ENCODE peak calls at places on chromosomes 12 and 14, in six cellular contexts. V is fibroblast of pulmonary artery, G is cardiac fibroblast, P is foreskin fibroblast, N is endodermal cell, W is Peyer's patch. T is an unnamed sample.
A peak's percentile ranks its signal among the peaks of the same experiment; 100 is the strongest.

GRCh38 chr12:124828264-124829007 is 35.2 kb downstream of the SCARB1 start:
- DNase-seq in P (peak; percentile 77), G (peak; percentile 58), N (peak; percentile 73), V (no peak), W (no peak), T (no peak)

GRCh38 chr14:23483216-23483854 is 13.8 kb downstream of the NGDN start:
- DNase-seq in W (no peak), G (peak; percentile 23), N (peak; percentile 90), V (peak; percentile 14), P (peak; percentile 39), T (no peak)

GRCh38 chr14:23569443-23570151 is 2.0 kb upstream of the AP1G2 start:
- DNase-seq in P (no peak), N (peak; percentile 84), W (no peak), G (no peak), V (no peak), T (peak; percentile 63)

GRCh38 chr12:4388032-4388431 is 8.5 kb upstream of the FGF23 start:
- DNase-seq in W (no peak), V (no peak), P (no peak), G (no peak), N (no peak), T (no peak)

GRCh38 chr12:65725376-65725775 is 98.9 kb upstream of the HMGA2 start:
- DNase-seq in G (no peak), V (no peak), W (no peak), N (no peak), P (peak; percentile 69), T (no peak)

GRCh38 chr12:52783563-52784316 is 6.6 kb upstream of the KRT76 start:
- DNase-seq in G (no peak), W (no peak), N (no peak), V (no peak), P (no peak), T (no peak)

GRCh38 chr14:102729268-102729667 is 48.0 kb upstream of the TRAF3 start:
- DNase-seq in P (no peak), N (peak; percentile 8), W (peak; percentile 14), G (no peak), V (no peak), T (no peak)

GRCh38 chr14:99325591-99325990 is 53.6 kb upstream of the BCL11B start:
- DNase-seq in P (no peak), W (no peak), V (no peak), N (no peak), G (no peak), T (peak; percentile 56)

GRCh38 chr14:71372411-71372838 is 465.2 kb downstream of the PCNX1 start:
- DNase-seq in N (no peak), G (peak; percentile 75), W (no peak), V (peak; percentile 84), P (peak; percentile 71), T (no peak)

GRCh38 chr12:104707179-104707578 is 250.4 kb downstream of the CHST11 start:
- DNase-seq in G (no peak), P (peak; percentile 45), N (no peak), W (no peak), V (no peak), T (no peak)

GRCh38 chr12:80200414-80200813 is 101.1 kb downstream of the OTOGL start:
- DNase-seq in N (no peak), G (no peak), P (no peak), V (no peak), W (no peak), T (no peak)

GRCh38 chr12:16473610-16474326 is 126.3 kb downstream of the MGST1 start:
- DNase-seq in V (peak; percentile 75), P (peak; percentile 35), N (no peak), G (peak; percentile 78), W (no peak), T (no peak)

GRCh38 chr12:93183940-93184663 is 193.6 kb upstream of the NUDT4 start:
- DNase-seq in W (peak; percentile 28), P (peak; percentile 54), N (no peak), V (peak; percentile 58), G (peak; percentile 84), T (no peak)

GRCh38 chr14:48382961-48383360 is 707.6 kb upstream of the MDGA2 start:
- DNase-seq in W (no peak), P (no peak), V (no peak), G (no peak), N (peak; percentile 38), T (no peak)

GRCh38 chr14:57884175-57884574 is 18.3 kb upstream of the SLC35F4 start:
- DNase-seq in V (peak; percentile 8), N (no peak), W (no peak), P (peak; percentile 14), G (no peak), T (no peak)
- TF ChIP-seq CTCF in V (peak; percentile 32), N (peak; percentile 59), W (no peak), P (no peak), G (peak; percentile 8), T (no peak)

DNA sequence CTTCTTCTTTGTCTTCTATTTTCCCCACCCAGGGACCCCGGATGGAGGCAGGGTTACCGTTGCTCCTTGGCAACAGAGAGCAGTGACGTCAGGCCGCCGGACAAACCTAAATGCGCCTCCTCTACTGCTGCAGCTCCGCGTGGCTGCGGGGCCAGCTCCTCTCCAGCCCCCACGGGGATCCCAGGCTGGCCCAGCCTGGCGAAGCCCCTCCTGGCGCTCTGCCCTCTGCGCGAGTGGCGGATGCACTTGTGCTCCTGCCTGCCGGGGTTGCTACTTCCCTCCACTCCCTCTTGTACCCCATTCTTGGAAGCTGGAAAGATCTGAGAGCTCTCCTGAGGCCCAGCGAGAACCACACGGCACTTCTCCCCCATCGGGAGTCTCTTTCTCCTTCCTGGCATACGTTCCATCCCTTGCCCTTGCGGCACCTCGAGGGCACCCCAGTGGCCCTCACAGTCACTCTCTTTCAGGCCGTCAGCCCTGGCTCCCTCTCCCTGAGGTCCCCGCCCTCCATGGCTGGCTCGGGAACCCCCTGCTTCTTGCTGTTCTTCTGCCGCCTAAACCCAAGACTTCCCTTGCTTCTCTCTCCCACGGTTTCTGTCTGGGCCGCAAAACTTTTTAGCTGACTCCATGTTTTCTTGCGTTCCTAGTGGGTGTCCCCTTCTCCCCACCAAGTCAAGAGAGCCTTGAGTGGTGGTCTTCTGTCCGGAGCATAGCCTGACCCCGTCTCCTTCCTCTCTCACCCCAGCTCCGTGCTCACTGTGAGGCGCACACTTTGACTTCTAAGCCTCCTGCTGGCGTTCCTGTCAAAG is 121.7 kb downstream of the PAPOLA start:
- DNase-seq in N (peak; percentile 37), P (no peak), W (no peak), V (no peak), G (no peak), T (no peak)
- H3K4me3 ChIP-seq in N (no peak overlapping the region), P (no peak overlapping the region), W (no peak overlapping the region), V (no peak overlapping the region), G (no peak overlapping the region), T (no peak overlapping the region)

GRCh38 chr14:66137076-66137475 is 349.1 kb upstream of the CCDC196 start:
- DNase-seq in W (no peak), V (no peak), N (no peak), P (no peak), G (no peak), T (no peak)
- TF ChIP-seq CTCF in W (no peak), V (no peak), N (no peak), P (no peak), G (no peak), T (no peak)

DNA sequence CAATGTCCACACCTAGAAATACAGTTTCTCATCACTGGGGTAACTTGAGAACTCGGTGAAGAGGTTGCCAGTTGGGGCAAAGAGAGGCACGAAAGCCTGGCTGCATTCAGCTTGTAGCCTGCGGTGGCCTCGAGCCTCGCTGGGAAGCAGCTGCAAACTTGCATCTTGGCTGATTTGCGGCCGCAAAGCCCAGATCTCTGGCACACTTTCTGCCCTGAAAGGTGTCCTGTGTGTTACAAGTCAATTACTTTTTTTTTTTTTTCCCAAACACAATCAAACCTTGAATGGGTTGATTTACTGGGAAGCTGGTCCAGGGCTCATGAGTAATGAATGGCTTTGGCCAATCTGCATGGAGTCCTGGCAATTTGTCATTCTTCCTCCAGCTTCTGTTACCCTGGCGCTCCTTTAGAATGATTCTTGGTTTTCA is 6.5 kb downstream of the BCL7A start:
- DNase-seq in P (peak; percentile 46), W (no peak), N (no peak), G (no peak), V (no peak), T (no peak)
- H3K4me3 ChIP-seq in P (no peak overlapping the region), W (no peak overlapping the region), N (no peak overlapping the region), G (no peak overlapping the region), V (no peak overlapping the region), T (no peak overlapping the region)